ENCODE peak calls at places on chromosomes 7 and 10, in eight cellular contexts. O is esophagus muscularis mucosa, H is bronchial epithelial cell, M is kidney epithelial cell, X is tibial nerve, Q is astrocyte, N is IMR-90, S is BJ. V is an unnamed sample.

GRCh38 chr7:129438839-129439640 is 4.8 kb downstream of the STRIP2 start:
- DNase-seq in O (no peak), H (peak; percentile 98), M (peak; percentile 69), X (no peak), Q (peak; percentile 69), N (peak; percentile 70), S (no peak), V (no peak)

GRCh38 chr10:71068811-71069411 is 143.5 kb upstream of the UNC5B start:
- DNase-seq in O (no peak), H (peak; percentile 82), M (no peak), X (no peak), Q (peak; percentile 15), N (peak; percentile 2), S (no peak), V (no peak)

GRCh38 chr10:110141747-110142625 is 65.4 kb upstream of the MXI1 start:
- DNase-seq in O (peak; percentile 87), H (no peak), M (no peak), X (no peak), Q (no peak), N (no peak), S (no peak), V (no peak)

GRCh38 chr10:31129261-31129660 is 97.6 kb upstream of the ZNF438 start:
- DNase-seq in O (no peak), H (peak; percentile 30), M (peak; percentile 62), X (no peak), Q (peak; percentile 93), N (peak; percentile 96), S (no peak), V (no peak)

GRCh38 chr7:94123136-94123535 is 119.0 kb upstream of the BET1 start:
- DNase-seq in O (no peak), H (no peak), M (no peak), X (no peak), Q (no peak), N (peak; percentile 54), S (no peak), V (no peak)

GRCh38 chr7:14999331-14999730 is 96.8 kb upstream of the DGKB start:
- DNase-seq in O (no peak), H (no peak), M (no peak), X (no peak), Q (no peak), N (no peak), S (no peak), V (no peak)

GRCh38 chr10:99619851-99620712 is at the start of gene SLC25A28:
- DNase-seq in O (peak; percentile 99), H (peak; percentile 100), M (peak; percentile 100), X (peak; percentile 88), Q (peak; percentile 100), N (peak; percentile 100), S (peak; percentile 100), V (peak; percentile 96)

GRCh38 chr7:68699090-68699711 is 899.1 kb upstream of the AUTS2 start:
- DNase-seq in O (no peak), H (no peak), M (peak; percentile 47), X (no peak), Q (peak; percentile 97), N (peak; percentile 88), S (no peak), V (no peak)

GRCh38 chr7:75639071-75639892 is 99.5 kb downstream of the HIP1 start:
- DNase-seq in O (no peak), H (peak; percentile 6), M (no peak), X (peak; percentile 29), Q (peak; percentile 24), N (peak; percentile 22), S (no peak), V (peak; percentile 48)

GRCh38 chr7:75795831-75796285 is 17.7 kb downstream of the CCL24 start:
- DNase-seq in O (no peak), H (no peak), M (no peak), X (peak; percentile 69), Q (no peak), N (no peak), S (no peak), V (peak; percentile 47)

GRCh38 chr7:18126274-18126673 is 98.6 kb upstream of the PRPS1L1 start:
- DNase-seq in O (no peak), H (peak; percentile 78), M (no peak), X (no peak), Q (no peak), N (no peak), S (no peak), V (no peak)

GRCh38 chr10:72292223-72292691 is 18.5 kb downstream of the DDIT4 start:
- DNase-seq in O (no peak), H (peak; percentile 98), M (no peak), X (no peak), Q (peak; percentile 35), N (no peak), S (no peak), V (no peak)

GRCh38 chr10:31896972-31897384 is 31.7 kb downstream of the ARHGAP12 start:
- DNase-seq in O (no peak), H (peak; percentile 14), M (no peak), X (no peak), Q (peak; percentile 80), N (peak; percentile 69), S (peak; percentile 56), V (no peak)

GRCh38 chr10:133608855-133609254 is 17.7 kb downstream of the FRG2B start:
- DNase-seq in O (peak; percentile 24), H (peak; percentile 28), M (no peak), X (no peak), Q (no peak), N (no peak), S (no peak), V (no peak)
- TF ChIP-seq CTCF in O (peak; percentile 15), H (peak; percentile 42), M (no peak), X (peak; percentile 17), Q (peak; percentile 36), N (peak; percentile 35), S (peak; percentile 63), V (no peak)

GRCh38 chr7:30626984-30627383 is 32.3 kb downstream of the GARS1 start:
- DNase-seq in O (no peak), H (no peak), M (no peak), X (no peak), Q (no peak), N (peak; percentile 6), S (no peak), V (no peak)
- H3K36me3 ChIP-seq in O (peaks cover 46% of the 10 kb centered on the region), H (peaks cover 26% of the 10 kb centered on the region), M (peaks cover 2% of the 10 kb centered on the region), X (peaks cover 22% of the 10 kb centered on the region), Q (peaks cover 61% of the 10 kb centered on the region), N (peaks cover 44% of the 10 kb centered on the region), S (peaks cover 26% of the 10 kb centered on the region), V (peaks cover 23% of the 10 kb centered on the region)

GRCh38 chr10:89734616-89735015 is 33.2 kb downstream of the KIF20B start:
- DNase-seq in O (no peak), H (no peak), M (no peak), X (no peak), Q (no peak), N (no peak), S (no peak), V (no peak)

GRCh38 chr10:89744021-89744420 is 42.6 kb downstream of the KIF20B start:
- DNase-seq in O (no peak), H (peak; percentile 18), M (no peak), X (no peak), Q (peak; percentile 52), N (peak; percentile 55), S (no peak), V (no peak)

GRCh38 chr10:89741126-89741762 is 39.9 kb downstream of the KIF20B start:
- DNase-seq in O (no peak), H (no peak), M (no peak), X (no peak), Q (no peak), N (no peak), S (no peak), V (no peak)

GRCh38 chr10:89738551-89739209 is 37.3 kb downstream of the KIF20B start:
- DNase-seq in O (no peak), H (no peak), M (no peak), X (no peak), Q (no peak), N (no peak), S (no peak), V (no peak)
- H3K4me3 ChIP-seq in O (no peak overlapping the region), H (no peak overlapping the region), M (no peak overlapping the region), X (no peak overlapping the region), Q (no peak overlapping the region), N (no peak overlapping the region), S (no peak overlapping the region), V (no peak overlapping the region)

DNA sequence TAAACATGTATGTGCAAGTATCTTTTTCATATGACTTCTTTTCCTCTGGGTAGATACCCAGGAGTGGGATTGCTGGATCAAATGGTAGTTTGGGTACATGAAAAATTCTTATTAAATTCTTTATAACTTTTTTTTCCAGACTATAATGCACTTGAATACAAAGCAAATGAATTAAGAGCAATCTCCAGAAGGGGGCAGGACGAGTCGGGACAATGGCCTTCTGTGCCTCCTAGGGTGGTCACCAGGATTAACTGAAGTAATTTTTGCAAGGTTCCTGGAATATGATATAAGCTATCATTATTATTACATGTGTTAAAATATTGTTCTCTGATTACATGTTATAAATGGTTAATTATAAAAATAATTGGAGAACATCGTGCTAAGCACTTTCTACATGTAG is 127.2 kb downstream of the PPP1R17 start:
- DNase-seq in O (no peak), H (no peak), M (no peak), X (no peak), Q (no peak), N (no peak), S (no peak), V (no peak)
- TF ChIP-seq CTCF in O (peak; percentile 31), H (no peak), M (peak; percentile 27), X (no peak), Q (peak; percentile 8), N (peak; percentile 27), S (peak; percentile 7), V (no peak)

GRCh38 chr7:92567460-92567859 is 22.7 kb downstream of the FAM133B start:
- DNase-seq in O (no peak), H (no peak), M (no peak), X (no peak), Q (no peak), N (peak; percentile 59), S (no peak), V (no peak)

GRCh38 chr7:92563345-92563744 is 26.8 kb downstream of the FAM133B start:
- DNase-seq in O (no peak), H (no peak), M (no peak), X (no peak), Q (no peak), N (no peak), S (no peak), V (no peak)

DNA sequence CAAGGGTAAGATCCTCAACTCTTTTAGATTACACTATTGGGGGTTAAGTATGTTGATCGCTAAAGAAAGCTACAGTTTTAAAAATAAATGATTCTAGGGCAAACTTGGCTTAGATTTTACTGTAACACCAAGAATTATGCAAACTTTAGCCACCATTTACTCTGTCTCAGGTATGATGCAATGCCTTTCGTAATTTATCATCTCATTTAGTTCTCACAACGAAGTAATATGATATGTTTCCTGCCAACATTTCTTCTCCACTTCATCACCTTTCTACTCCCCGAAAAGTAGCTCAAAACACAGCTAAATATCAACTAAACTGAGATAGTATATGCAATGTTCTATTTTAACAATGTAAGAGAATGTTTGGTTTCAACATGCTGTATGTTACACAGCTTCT is 21.1 kb downstream of the FAM133B start:
- DNase-seq in O (no peak), H (no peak), M (no peak), X (no peak), Q (no peak), N (peak; percentile 29), S (no peak), V (no peak)
- H3K36me3 ChIP-seq in O (peaks cover 39% of the 10 kb centered on the region), H (peaks cover 8% of the 10 kb centered on the region), M (peaks cover 2% of the 10 kb centered on the region), X (peaks cover 17% of the 10 kb centered on the region), Q (peaks cover 19% of the 10 kb centered on the region), N (peaks cover 19% of the 10 kb centered on the region), S (peaks cover 6% of the 10 kb centered on the region), V (peaks cover 10% of the 10 kb centered on the region)